ENCODE peak calls at places on chromosomes 3 and 15, in four cellular contexts. G is NCI-H2081, N is WTC11, T is GM12864. Y is an unnamed sample.
A peak's percentile ranks its signal among the peaks of the same experiment; 100 is the strongest.

GRCh38 chr3:4986175-4986610 is 7.0 kb downstream of the BHLHE40 start:
- DNase-seq in G (no peak), T (no peak), N (no peak), Y (no peak)

GRCh38 chr15:42329161-42329560 is 30.1 kb upstream of the CAPN3 start:
- DNase-seq in N (no peak), T (no peak), G (no peak), Y (no peak)

GRCh38 chr3:186327912-186328487 is 34.0 kb downstream of the DGKG start:
- DNase-seq in N (no peak), T (no peak), G (no peak), Y (no peak)

GRCh38 chr3:23875326-23875725 is 41.5 kb downstream of the NKIRAS1 start:
- DNase-seq in N (no peak), G (no peak), T (no peak), Y (no peak)

GRCh38 chr3:53170325-53171108 is 9.5 kb downstream of the PRKCD start:
- DNase-seq in N (no peak), T (no peak), G (no peak), Y (peak; percentile 83)

GRCh38 chr15:89199734-89200133 is 21.6 kb downstream of the RLBP1 start:
- DNase-seq in G (no peak), T (no peak), N (peak; percentile 50), Y (no peak)

GRCh38 chr15:70324001-70324974 is 226.6 kb upstream of the TLE3 start:
- DNase-seq in G (peak; percentile 52), N (no peak), T (no peak), Y (no peak)

GRCh38 chr15:67133738-67134576 is 68.6 kb downstream of the SMAD3 start:
- DNase-seq in T (peak; percentile 68), G (no peak), N (no peak), Y (no peak)

GRCh38 chr3:39104961-39105686 is 2.3 kb downstream of the GORASP1 start:
- DNase-seq in G (peak; percentile 33), T (no peak), N (no peak), Y (no peak)

GRCh38 chr3:139778884-139779283 is 101.1 kb upstream of the NMNAT3 start:
- DNase-seq in T (no peak), G (no peak), N (no peak), Y (no peak)

GRCh38 chr3:133871368-133872090 is 24.2 kb downstream of the RAB6B start:
- DNase-seq in N (no peak), G (no peak), T (no peak), Y (no peak)

GRCh38 chr3:11641316-11641682 is 2.4 kb downstream of the VGLL4 start:
- DNase-seq in T (no peak), N (no peak), G (no peak), Y (no peak)

GRCh38 chr3:160618363-160618762 is 53.0 kb upstream of the KPNA4 start:
- DNase-seq in T (no peak), N (no peak), G (no peak), Y (peak; percentile 45)

GRCh38 chr3:33372218-33373081 is 67.8 kb downstream of the UBP1 start:
- DNase-seq in T (peak; percentile 22), G (peak; percentile 5), N (peak; percentile 20), Y (no peak)

GRCh38 chr3:155809181-155809580 is 3.1 kb upstream of the C3orf33 start:
- DNase-seq in N (no peak), G (no peak), T (no peak), Y (no peak)

GRCh38 chr3:169662215-169663070 is 1.1 kb downstream of the MECOM start:
- DNase-seq in N (peak; percentile 90), T (no peak), G (peak; percentile 92), Y (peak; percentile 87)

GRCh38 chr15:99486371-99487336 is 79.1 kb upstream of the MEF2A start:
- DNase-seq in N (peak; percentile 42), G (peak; percentile 7), T (no peak), Y (peak; percentile 84)

GRCh38 chr3:24506966-24507775 is 12.5 kb upstream of the THRB start:
- DNase-seq in N (no peak), G (no peak), T (no peak), Y (no peak)

GRCh38 chr3:144859057-144859626 is 887.5 kb downstream of the DIPK2A start:
- DNase-seq in T (no peak), G (no peak), N (no peak), Y (no peak)

GRCh38 chr3:191330309-191330712 is at the start of gene UTS2B:
- DNase-seq in T (no peak), G (no peak), N (no peak), Y (no peak)